ENCODE peak calls at places on chromosomes 4 and X, in four cellular contexts. One of them, this sample, is unnamed.

GRCh38 chr4:57055873-57056272 is 54.3 kb downstream of the IGFBP7 start:
- DNase-seq in K562: no peak
- DNase-seq in HepG2: no peak
- DNase-seq in GM12878: no peak
- DNase-seq in this sample: no peak

GRCh38 chr4:173171098-173171497 is 2.5 kb downstream of the GALNT7 start:
- DNase-seq in HepG2: peak
- DNase-seq in GM12878: no peak
- DNase-seq in K562: peak
- DNase-seq in this sample: no peak

GRCh38 chr4:117331817-117332216 is 246.4 kb upstream of the TRAM1L1 start:
- DNase-seq in HepG2: no peak
- DNase-seq in GM12878: no peak
- DNase-seq in K562: no peak
- DNase-seq in this sample: no peak

GRCh38 chrX:71366674-71367256 is 608 bp downstream of the TAF1 start:
- DNase-seq in GM12878: no peak
- DNase-seq in K562: peak
- DNase-seq in HepG2: no peak
- DNase-seq in this sample: no peak

GRCh38 chrX:41958861-41959260 is 35.5 kb upstream of the CASK start:
- DNase-seq in GM12878: no peak
- DNase-seq in HepG2: no peak
- DNase-seq in K562: no peak
- DNase-seq in this sample: no peak

GRCh38 chrX:24392709-24393108 is 32.3 kb downstream of the SUPT20HL1 start:
- DNase-seq in HepG2: no peak
- DNase-seq in GM12878: no peak
- DNase-seq in K562: no peak
- DNase-seq in this sample: no peak

GRCh38 chr4:159505275-159505975 is 402.5 kb downstream of the RAPGEF2 start:
- DNase-seq in K562: no peak
- DNase-seq in GM12878: no peak
- DNase-seq in HepG2: no peak
- DNase-seq in this sample: no peak

GRCh38 chr4:169314906-169315305 is 44.1 kb upstream of the SH3RF1 start:
- DNase-seq in HepG2: peak
- DNase-seq in GM12878: no peak
- DNase-seq in K562: peak
- DNase-seq in this sample: no peak

GRCh38 chrX:119981286-119982070 is 37.9 kb upstream of the NKAP start:
- DNase-seq in GM12878: no peak
- DNase-seq in K562: peak
- DNase-seq in HepG2: peak
- DNase-seq in this sample: no peak

GRCh38 chr4:72767903-72768817 is 199.1 kb upstream of the ADAMTS3 start:
- DNase-seq in K562: peak
- DNase-seq in GM12878: no peak
- DNase-seq in HepG2: no peak
- DNase-seq in this sample: no peak

GRCh38 chr4:138702471-138702870 is 313.1 kb upstream of the NOCT start:
- DNase-seq in K562: no peak
- DNase-seq in HepG2: no peak
- DNase-seq in GM12878: no peak
- DNase-seq in this sample: no peak

GRCh38 chrX:2150722-2151121 is 350.1 kb downstream of the DHRSX start:
- DNase-seq in GM12878: no peak
- DNase-seq in K562: no peak
- DNase-seq in HepG2: no peak
- DNase-seq in this sample: no peak

GRCh38 chr4:152983774-152984411 is 47.8 kb downstream of the FHDC1 start:
- DNase-seq in HepG2: no peak
- DNase-seq in GM12878: no peak
- DNase-seq in K562: no peak
- DNase-seq in this sample: no peak

GRCh38 chrX:34563061-34563460 is 94.0 kb downstream of the TMEM47 start:
- DNase-seq in GM12878: no peak
- DNase-seq in HepG2: no peak
- DNase-seq in K562: no peak
- DNase-seq in this sample: no peak

GRCh38 chrX:134883134-134883700 is 107.6 kb upstream of the SMIM10 start:
- DNase-seq in GM12878: no peak
- DNase-seq in HepG2: no peak
- DNase-seq in K562: no peak
- DNase-seq in this sample: no peak

GRCh38 chrX:22987452-22987851 is 12.3 kb upstream of the DDX53 start:
- DNase-seq in HepG2: no peak
- DNase-seq in K562: no peak
- DNase-seq in GM12878: no peak
- DNase-seq in this sample: no peak

GRCh38 chr4:1299301-1299860 is 9.7 kb downstream of the MAEA start:
- DNase-seq in GM12878: no peak
- DNase-seq in K562: no peak
- DNase-seq in HepG2: no peak
- DNase-seq in this sample: no peak

GRCh38 chr4:95124906-95125504 is 367.2 kb downstream of the BMPR1B start:
- DNase-seq in GM12878: no peak
- DNase-seq in HepG2: peak
- DNase-seq in K562: peak
- DNase-seq in this sample: peak

GRCh38 chr4:15149842-15150592 is 147.7 kb downstream of the CPEB2 start:
- DNase-seq in GM12878: peak
- DNase-seq in K562: peak
- DNase-seq in HepG2: peak
- DNase-seq in this sample: no peak

GRCh38 chr4:10172278-10173038 is 55.9 kb upstream of the WDR1 start:
- DNase-seq in GM12878: no peak
- DNase-seq in K562: peak
- DNase-seq in HepG2: no peak
- DNase-seq in this sample: no peak

GRCh38 chr4:182795446-182796238 is 121.5 kb downstream of the DCTD start:
- DNase-seq in GM12878: no peak
- DNase-seq in K562: no peak
- DNase-seq in HepG2: no peak
- DNase-seq in this sample: no peak

GRCh38 chr4:5511791-5512190 is 196.6 kb downstream of the EVC2 start:
- DNase-seq in K562: no peak
- DNase-seq in HepG2: no peak
- DNase-seq in GM12878: no peak
- DNase-seq in this sample: no peak

GRCh38 chr4:114108869-114109268 is 129.4 kb upstream of the ARSJ start:
- DNase-seq in GM12878: peak
- DNase-seq in K562: no peak
- DNase-seq in HepG2: peak
- DNase-seq in this sample: no peak

GRCh38 chr4:185383451-185383850 is 12.3 kb downstream of the LRP2BP start:
- DNase-seq in K562: no peak
- DNase-seq in HepG2: no peak
- DNase-seq in GM12878: no peak
- DNase-seq in this sample: no peak

GRCh38 chr4:57206172-57206571 is 96.0 kb upstream of the IGFBP7 start:
- DNase-seq in GM12878: no peak
- DNase-seq in HepG2: no peak
- DNase-seq in K562: no peak
- DNase-seq in this sample: no peak

GRCh38 chrX:72005046-72005445 is 94.4 kb downstream of the NHSL2 start:
- DNase-seq in HepG2: no peak
- DNase-seq in K562: no peak
- DNase-seq in GM12878: no peak
- DNase-seq in this sample: no peak

GRCh38 chr4:155514628-155515027 is 137.9 kb upstream of the MAP9 start:
- DNase-seq in K562: no peak
- DNase-seq in GM12878: no peak
- DNase-seq in HepG2: no peak
- DNase-seq in this sample: no peak

GRCh38 chr4:77586953-77587383 is 18.7 kb upstream of the CXCL13 start:
- DNase-seq in GM12878: peak
- DNase-seq in K562: no peak
- DNase-seq in HepG2: no peak
- DNase-seq in this sample: no peak

GRCh38 chr4:1239141-1239948 is 9.6 kb downstream of the CTBP1 start:
- DNase-seq in K562: no peak
- DNase-seq in HepG2: no peak
- DNase-seq in GM12878: no peak
- DNase-seq in this sample: no peak

GRCh38 chr4:177393236-177393635 is 49.0 kb downstream of the AGA start:
- DNase-seq in GM12878: no peak
- DNase-seq in HepG2: no peak
- DNase-seq in K562: no peak
- DNase-seq in this sample: no peak

GRCh38 chr4:148495463-148495862 is 53.2 kb upstream of the NR3C2 start:
- DNase-seq in K562: no peak
- DNase-seq in HepG2: no peak
- DNase-seq in GM12878: no peak
- DNase-seq in this sample: no peak

GRCh38 chr4:109434793-109435080 is 1.1 kb downstream of the SEC24B start:
- DNase-seq in K562: no peak
- DNase-seq in GM12878: no peak
- DNase-seq in HepG2: no peak
- DNase-seq in this sample: no peak
- TF ChIP-seq ZNF274 in K562: no peak
- TF ChIP-seq ZNF274 in GM12878: no peak
- TF ChIP-seq ZNF274 in HepG2: no peak
- TF ChIP-seq ZNF274 in this sample: no peak

GRCh38 chrX:124263743-124264142 is 68.7 kb upstream of the TEX13D start:
- DNase-seq in HepG2: no peak
- DNase-seq in GM12878: no peak
- DNase-seq in K562: no peak
- DNase-seq in this sample: no peak
- TF ChIP-seq BRCA1 in HepG2: no peak
- TF ChIP-seq BRCA1 in GM12878: no peak
- TF ChIP-seq BRCA1 in K562: no peak
- TF ChIP-seq BRCA1 in this sample: no peak

GRCh38 chr4:181106410-181106809 is 1136.8 kb upstream of the TENM3 start:
- DNase-seq in K562: no peak
- DNase-seq in HepG2: no peak
- DNase-seq in GM12878: no peak
- DNase-seq in this sample: no peak

GRCh38 chr4:181108237-181108636 is 1135.0 kb upstream of the TENM3 start:
- DNase-seq in GM12878: no peak
- DNase-seq in K562: no peak
- DNase-seq in HepG2: no peak
- DNase-seq in this sample: no peak
- TF ChIP-seq ZNF274 in GM12878: no peak
- TF ChIP-seq ZNF274 in K562: no peak
- TF ChIP-seq ZNF274 in HepG2: no peak
- TF ChIP-seq ZNF274 in this sample: no peak

GRCh38 chrX:9907645-9908387 is 59.3 kb upstream of the CLDN34 start:
- DNase-seq in GM12878: no peak
- DNase-seq in K562: no peak
- DNase-seq in HepG2: no peak
- DNase-seq in this sample: no peak
- TF ChIP-seq BRCA1 in GM12878: no peak
- TF ChIP-seq BRCA1 in K562: no peak
- TF ChIP-seq BRCA1 in HepG2: no peak
- TF ChIP-seq BRCA1 in this sample: no peak

DNA sequence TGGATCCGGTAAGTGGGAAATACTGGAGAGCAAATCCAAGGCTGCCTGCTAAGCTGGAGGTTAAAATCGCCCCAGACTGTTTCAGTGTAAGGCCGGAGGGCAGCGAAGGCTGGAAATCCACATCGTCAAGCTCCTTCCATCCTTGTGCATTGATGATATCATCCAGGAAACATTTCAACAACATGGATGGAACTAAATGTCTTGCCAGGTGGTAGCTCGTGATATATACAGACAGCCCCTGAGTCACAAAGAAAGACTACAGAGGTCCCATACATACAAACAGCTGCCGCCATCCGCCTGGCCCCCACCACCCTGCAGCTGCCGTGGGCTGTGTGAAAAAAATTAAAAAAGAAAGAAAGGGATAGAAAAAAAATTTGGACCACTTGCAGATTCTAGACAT is 148.9 kb upstream of the RBPJ start:
- DNase-seq in GM12878: no peak
- DNase-seq in HepG2: no peak
- DNase-seq in K562: no peak
- DNase-seq in this sample: no peak
- TF ChIP-seq ZNF274 in GM12878: no peak
- TF ChIP-seq ZNF274 in HepG2: no peak
- TF ChIP-seq ZNF274 in K562: no peak
- TF ChIP-seq ZNF274 in this sample: no peak

GRCh38 chrX:14027511-14028019 is 2.1 kb downstream of the GEMIN8 start:
- DNase-seq in HepG2: peak
- DNase-seq in GM12878: peak
- DNase-seq in K562: peak
- DNase-seq in this sample: no peak

GRCh38 chrX:14026121-14026520 is 3.6 kb downstream of the GEMIN8 start:
- DNase-seq in GM12878: no peak
- DNase-seq in K562: no peak
- DNase-seq in HepG2: no peak
- DNase-seq in this sample: no peak

GRCh38 chrX:14029039-14029424 is 660 bp downstream of the GEMIN8 start:
- DNase-seq in GM12878: no peak
- DNase-seq in HepG2: no peak
- DNase-seq in K562: peak
- DNase-seq in this sample: no peak

GRCh38 chrX:14028473-14028872 is 1.2 kb downstream of the GEMIN8 start:
- DNase-seq in HepG2: no peak
- DNase-seq in K562: no peak
- DNase-seq in GM12878: peak
- DNase-seq in this sample: no peak

DNA sequence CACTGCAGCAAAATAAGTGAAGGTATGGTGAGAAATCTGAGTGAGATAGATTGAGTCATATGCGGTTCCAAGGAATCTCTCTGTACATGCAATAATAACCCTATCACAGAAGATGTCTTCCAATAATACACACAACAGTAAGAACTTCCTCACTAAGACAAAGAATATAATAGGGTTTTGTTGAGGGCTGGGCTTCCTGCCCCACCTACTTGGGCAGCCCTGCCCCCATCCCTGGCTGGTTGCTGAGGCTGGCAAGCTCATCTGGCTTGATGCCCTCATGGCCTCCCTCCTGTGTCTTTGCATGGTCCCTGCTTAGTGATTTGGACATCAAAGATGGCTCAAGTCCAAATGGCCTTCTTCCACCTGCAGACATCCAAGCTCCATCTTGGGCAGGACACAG is 2.7 kb downstream of the GEMIN8 start:
- DNase-seq in GM12878: no peak
- DNase-seq in HepG2: no peak
- DNase-seq in K562: no peak
- DNase-seq in this sample: no peak
- TF ChIP-seq BRCA1 in GM12878: no peak
- TF ChIP-seq BRCA1 in HepG2: no peak
- TF ChIP-seq BRCA1 in K562: no peak
- TF ChIP-seq BRCA1 in this sample: no peak